ENCODE peak calls at places on chromosome 4, in four cellular contexts. One of them, this sample, is unnamed.

GRCh38 chr4:73726000-73726399 is 14.4 kb upstream of the CXCL8 start:
- DNase-seq in neural crest cell: no peak
- DNase-seq in activated T-helper 2 cell treated with anti-CD3 and anti-CD28 coated beads, Interferon-gamma antibody, Interleukin-2, Interleukin-4, amounts not matched to agents 10 μg/mL and 5 μg/mL and 100 μg/mL, durations not matched to agents 14 hours and 24 hours and 36 hours: no peak
- DNase-seq in GM19239: no peak
- DNase-seq in this sample: peak

GRCh38 chr4:106329027-106329618 is 12.8 kb downstream of the AIMP1 start:
- DNase-seq in activated T-helper 2 cell treated with anti-CD3 and anti-CD28 coated beads, Interferon-gamma antibody, Interleukin-2, Interleukin-4, amounts not matched to agents 10 μg/mL and 5 μg/mL and 100 μg/mL, durations not matched to agents 14 hours and 24 hours and 36 hours: no peak
- DNase-seq in neural crest cell: no peak
- DNase-seq in GM19239: no peak
- DNase-seq in this sample: peak

GRCh38 chr4:89023140-89023539 is 33.8 kb downstream of the FAM13A start:
- DNase-seq in activated T-helper 2 cell treated with anti-CD3 and anti-CD28 coated beads, Interferon-gamma antibody, Interleukin-2, Interleukin-4, amounts not matched to agents 10 μg/mL and 5 μg/mL and 100 μg/mL, durations not matched to agents 14 hours and 24 hours and 36 hours: no peak
- DNase-seq in neural crest cell: no peak
- DNase-seq in GM19239: no peak
- DNase-seq in this sample: no peak

GRCh38 chr4:151153585-151153984 is 54.2 kb downstream of the RPS3A start:
- DNase-seq in GM19239: no peak
- DNase-seq in activated T-helper 2 cell treated with anti-CD3 and anti-CD28 coated beads, Interferon-gamma antibody, Interleukin-2, Interleukin-4, amounts not matched to agents 10 μg/mL and 5 μg/mL and 100 μg/mL, durations not matched to agents 14 hours and 24 hours and 36 hours: no peak
- DNase-seq in neural crest cell: no peak
- DNase-seq in this sample: no peak

GRCh38 chr4:179605196-179605595 is 2163.0 kb upstream of the AGA start:
- DNase-seq in activated T-helper 2 cell treated with anti-CD3 and anti-CD28 coated beads, Interferon-gamma antibody, Interleukin-2, Interleukin-4, amounts not matched to agents 10 μg/mL and 5 μg/mL and 100 μg/mL, durations not matched to agents 14 hours and 24 hours and 36 hours: no peak
- DNase-seq in neural crest cell: no peak
- DNase-seq in GM19239: no peak
- DNase-seq in this sample: no peak

GRCh38 chr4:62408467-62408866 is 1208.3 kb downstream of the ADGRL3 start:
- DNase-seq in activated T-helper 2 cell treated with anti-CD3 and anti-CD28 coated beads, Interferon-gamma antibody, Interleukin-2, Interleukin-4, amounts not matched to agents 10 μg/mL and 5 μg/mL and 100 μg/mL, durations not matched to agents 14 hours and 24 hours and 36 hours: no peak
- DNase-seq in neural crest cell: no peak
- DNase-seq in GM19239: no peak
- DNase-seq in this sample: peak

GRCh38 chr4:183797445-183798248 is 107.5 kb upstream of the STOX2 start:
- DNase-seq in GM19239: no peak
- DNase-seq in activated T-helper 2 cell treated with anti-CD3 and anti-CD28 coated beads, Interferon-gamma antibody, Interleukin-2, Interleukin-4, amounts not matched to agents 10 μg/mL and 5 μg/mL and 100 μg/mL, durations not matched to agents 14 hours and 24 hours and 36 hours: no peak
- DNase-seq in neural crest cell: peak
- DNase-seq in this sample: no peak

GRCh38 chr4:109046549-109047171 is 255.8 kb downstream of the COL25A1 start:
- DNase-seq in neural crest cell: no peak
- DNase-seq in activated T-helper 2 cell treated with anti-CD3 and anti-CD28 coated beads, Interferon-gamma antibody, Interleukin-2, Interleukin-4, amounts not matched to agents 10 μg/mL and 5 μg/mL and 100 μg/mL, durations not matched to agents 14 hours and 24 hours and 36 hours: no peak
- DNase-seq in GM19239: no peak
- DNase-seq in this sample: peak

GRCh38 chr4:158484173-158484885 is 37.4 kb upstream of the RXFP1 start:
- DNase-seq in neural crest cell: no peak
- DNase-seq in activated T-helper 2 cell treated with anti-CD3 and anti-CD28 coated beads, Interferon-gamma antibody, Interleukin-2, Interleukin-4, amounts not matched to agents 10 μg/mL and 5 μg/mL and 100 μg/mL, durations not matched to agents 14 hours and 24 hours and 36 hours: no peak
- DNase-seq in GM19239: no peak
- DNase-seq in this sample: no peak

GRCh38 chr4:59936566-59936965 is 1263.6 kb upstream of the ADGRL3 start:
- DNase-seq in neural crest cell: no peak
- DNase-seq in activated T-helper 2 cell treated with anti-CD3 and anti-CD28 coated beads, Interferon-gamma antibody, Interleukin-2, Interleukin-4, amounts not matched to agents 10 μg/mL and 5 μg/mL and 100 μg/mL, durations not matched to agents 14 hours and 24 hours and 36 hours: no peak
- DNase-seq in GM19239: no peak
- DNase-seq in this sample: no peak

GRCh38 chr4:109990307-109991257 is 77.9 kb downstream of the EGF start:
- DNase-seq in activated T-helper 2 cell treated with anti-CD3 and anti-CD28 coated beads, Interferon-gamma antibody, Interleukin-2, Interleukin-4, amounts not matched to agents 10 μg/mL and 5 μg/mL and 100 μg/mL, durations not matched to agents 14 hours and 24 hours and 36 hours: no peak
- DNase-seq in GM19239: peak
- DNase-seq in neural crest cell: no peak
- DNase-seq in this sample: no peak

GRCh38 chr4:74426101-74426500 is 18.8 kb upstream of the AREG start:
- DNase-seq in GM19239: no peak
- DNase-seq in neural crest cell: no peak
- DNase-seq in activated T-helper 2 cell treated with anti-CD3 and anti-CD28 coated beads, Interferon-gamma antibody, Interleukin-2, Interleukin-4, amounts not matched to agents 10 μg/mL and 5 μg/mL and 100 μg/mL, durations not matched to agents 14 hours and 24 hours and 36 hours: no peak
- DNase-seq in this sample: peak

GRCh38 chr4:153438916-153439756 is 27.0 kb upstream of the TMEM131L start:
- DNase-seq in neural crest cell: no peak
- DNase-seq in GM19239: peak
- DNase-seq in activated T-helper 2 cell treated with anti-CD3 and anti-CD28 coated beads, Interferon-gamma antibody, Interleukin-2, Interleukin-4, amounts not matched to agents 10 μg/mL and 5 μg/mL and 100 μg/mL, durations not matched to agents 14 hours and 24 hours and 36 hours: no peak
- DNase-seq in this sample: no peak